ENCODE peak calls at places on chromosomes 6 and 20, in nine cellular contexts. S, K, Y, B, L, J, F, C and E are unnamed samples.

GRCh38 chr6:40957616-40958492 is 81.2 kb downstream of the UNC5CL start:
- DNase-seq in L (no peak), S (no peak), B (no peak), C (peak; percentile 31), F (no peak), Y (no peak), J (peak; percentile 35), K (no peak), E (no peak)

GRCh38 chr6:88922775-88923548 is 40.5 kb downstream of the RNGTT start:
- DNase-seq in B (no peak), C (no peak), F (no peak), L (no peak), Y (no peak), S (no peak), K (no peak), J (no peak), E (no peak)

GRCh38 chr20:59749293-59749680 is 144.9 kb downstream of the PHACTR3 start:
- DNase-seq in K (no peak), C (peak; percentile 21), L (no peak), F (no peak), Y (peak; percentile 60), S (peak; percentile 37), J (peak; percentile 24), B (no peak), E (no peak)

GRCh38 chr6:36314221-36315014 is 22.3 kb downstream of the BNIP5 start:
- DNase-seq in Y (no peak), C (no peak), K (no peak), S (no peak), B (no peak), L (no peak), J (no peak), F (no peak), E (no peak)

GRCh38 chr6:43796910-43797890 is 27.2 kb downstream of the VEGFA start:
- DNase-seq in C (no peak), B (no peak), S (no peak), K (no peak), J (no peak), L (no peak), Y (no peak), F (no peak), E (no peak)

GRCh38 chr6:165718486-165718885 is 55.4 kb upstream of the PDE10A start:
- DNase-seq in S (no peak), L (no peak), F (no peak), C (peak; percentile 49), B (no peak), K (no peak), Y (no peak), J (no peak), E (no peak)

GRCh38 chr6:113719056-113719455 is 138.1 kb upstream of the MARCKS start:
- DNase-seq in K (no peak), J (no peak), S (no peak), B (peak; percentile 5), L (no peak), C (no peak), F (no peak), Y (no peak), E (no peak)

GRCh38 chr6:1893470-1894130 is 283.9 kb downstream of the FOXC1 start:
- DNase-seq in J (no peak), K (no peak), Y (no peak), B (peak; percentile 21), L (no peak), F (peak; percentile 17), C (peak; percentile 25), S (no peak), E (no peak)

GRCh38 chr6:165799736-165800135 is 136.7 kb upstream of the PDE10A start:
- DNase-seq in C (no peak), K (no peak), S (peak; percentile 53), Y (peak; percentile 59), L (no peak), B (no peak), J (peak; percentile 25), F (no peak), E (no peak)

GRCh38 chr20:18443841-18444240 is 23.0 kb downstream of the DZANK1 start:
- DNase-seq in K (no peak), J (no peak), B (peak; percentile 59), F (no peak), C (peak; percentile 11), L (no peak), S (no peak), Y (no peak), E (no peak)

GRCh38 chr20:13791562-13792459 is 7.0 kb downstream of the NDUFAF5 start:
- DNase-seq in C (no peak), S (no peak), L (no peak), J (no peak), B (no peak), Y (no peak), K (no peak), F (no peak), E (no peak)

GRCh38 chr20:37945034-37945660 is 42.2 kb downstream of the VSTM2L start:
- DNase-seq in S (no peak), B (no peak), F (no peak), C (no peak), Y (no peak), L (no peak), K (no peak), J (no peak), E (no peak)

GRCh38 chr6:95321106-95321505 is 256.2 kb upstream of the MANEA start:
- DNase-seq in F (no peak), K (no peak), L (no peak), Y (no peak), S (no peak), C (peak; percentile 0), B (peak; percentile 28), J (no peak), E (no peak)

GRCh38 chr6:75791881-75792280 is 42.8 kb downstream of the MYO6 start:
- DNase-seq in K (no peak), Y (no peak), C (peak; percentile 2), S (no peak), F (no peak), J (no peak), L (no peak), B (no peak), E (no peak)

GRCh38 chr6:144402750-144403149 is 117.6 kb downstream of the UTRN start:
- DNase-seq in L (no peak), C (no peak), S (no peak), J (no peak), B (no peak), Y (no peak), K (no peak), F (no peak), E (no peak)

GRCh38 chr6:144401736-144402733 is 116.9 kb downstream of the UTRN start:
- DNase-seq in B (no peak), C (no peak), F (no peak), Y (no peak), K (no peak), S (no peak), J (no peak), L (no peak), E (no peak)

GRCh38 chr6:144395835-144396234 is 110.7 kb downstream of the UTRN start:
- DNase-seq in B (no peak), L (no peak), C (no peak), J (no peak), F (no peak), K (no peak), S (no peak), Y (no peak), E (no peak)

GRCh38 chr6:144397141-144397540 is 112.0 kb downstream of the UTRN start:
- DNase-seq in J (no peak), F (no peak), C (no peak), Y (no peak), K (no peak), L (no peak), B (no peak), S (no peak), E (no peak)

DNA sequence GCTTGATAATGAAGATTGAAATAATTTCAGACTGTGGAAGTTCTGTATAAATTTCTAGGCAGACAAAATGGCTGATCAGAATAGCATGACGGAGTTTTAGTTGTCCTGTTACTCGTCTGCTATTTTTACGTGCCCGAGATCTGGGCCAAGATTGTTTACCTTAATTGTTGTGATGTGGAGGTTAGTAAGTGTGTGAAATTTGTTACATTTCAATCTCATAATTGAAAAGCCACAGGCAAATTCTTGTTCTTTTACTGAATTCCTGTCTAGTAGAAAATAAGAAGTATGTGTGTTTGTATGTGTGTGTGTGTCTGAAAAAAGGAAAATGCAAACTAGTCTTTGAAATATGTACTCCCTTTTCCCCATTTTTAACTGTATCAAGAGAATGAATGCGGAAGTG is 115.2 kb downstream of the UTRN start:
- DNase-seq in Y (no peak), C (no peak), K (no peak), S (no peak), L (no peak), J (no peak), F (no peak), B (no peak), E (no peak)
- TF ChIP-seq CTCF in Y (no peak), C (no peak), K (no peak), S (no peak), L (no peak), J (no peak), F (no peak), B (no peak), E (no peak)

DNA sequence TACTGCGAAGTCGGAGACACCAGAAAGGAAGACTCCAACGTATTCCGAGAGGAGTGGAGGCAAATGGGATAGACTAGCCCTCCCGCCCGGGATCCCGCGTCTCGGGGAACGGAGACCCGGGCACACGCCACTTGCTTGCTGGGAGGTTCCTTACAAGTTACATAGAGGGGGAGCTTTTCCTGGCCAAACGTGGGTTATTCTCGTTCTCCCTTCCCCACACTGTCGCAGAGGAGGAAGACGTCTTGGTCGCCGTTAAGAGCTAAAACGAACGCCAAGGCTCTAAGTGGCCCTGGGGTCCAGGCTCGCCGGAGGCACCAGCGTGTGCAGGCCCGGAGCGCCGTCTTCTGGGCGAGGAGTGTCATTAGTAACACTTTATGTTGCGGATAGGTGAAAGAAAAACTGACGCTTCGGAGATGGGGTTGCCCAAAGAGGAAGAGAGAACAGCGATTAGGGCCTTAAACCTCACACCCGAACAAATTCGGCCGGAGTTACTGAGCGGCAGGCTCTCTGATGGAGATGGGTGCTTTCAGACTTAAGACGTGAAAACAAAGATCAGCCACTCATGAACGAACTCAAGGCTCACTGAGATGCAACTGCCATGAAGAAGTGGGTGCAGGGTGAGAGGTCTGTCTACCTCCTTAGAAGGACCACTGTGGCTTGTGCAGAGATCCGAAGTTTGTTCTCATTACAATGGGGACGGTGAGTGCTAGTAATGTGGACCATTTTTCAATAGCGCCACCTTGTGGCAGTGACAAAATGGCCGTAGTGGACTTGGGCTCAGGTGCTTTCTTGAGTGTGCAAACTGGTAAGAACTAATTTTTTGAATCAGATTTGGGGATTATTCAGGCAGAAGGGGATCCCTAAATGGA is 11.7 kb upstream of the ZNF311 start:
- DNase-seq in B (peak; percentile 84), S (peak; percentile 79), F (peak; percentile 88), J (peak; percentile 78), C (peak; percentile 82), K (peak; percentile 81), L (peak; percentile 73), Y (peak; percentile 80), E (peak; percentile 80)
- TF ChIP-seq CTCF in B (peak; percentile 84), S (peak; percentile 76), F (peak; percentile 67), J (peak; percentile 87), C (peak; percentile 92), K (peak; percentile 85), L (peak; percentile 91), Y (peak; percentile 80), E (peak; percentile 86)

GRCh38 chr6:55445648-55446204 is 118.5 kb downstream of the GFRAL start:
- DNase-seq in J (no peak), B (peak; percentile 56), K (no peak), C (peak; percentile 68), Y (no peak), L (no peak), S (no peak), F (no peak), E (no peak)
- TF ChIP-seq CTCF in J (peak; percentile 39), B (peak; percentile 71), K (peak; percentile 75), C (peak; percentile 44), Y (peak; percentile 23), L (no peak), S (peak; percentile 35), F (no peak), E (peak; percentile 39)

GRCh38 chr6:99151634-99152344 is 197.7 kb downstream of the FAXC start:
- DNase-seq in C (no peak), F (peak; percentile 76), Y (no peak), J (peak; percentile 14), S (no peak), L (no peak), K (peak; percentile 36), B (peak; percentile 67), E (peak; percentile 47)
- TF ChIP-seq CTCF in C (peak; percentile 40), F (no peak), Y (peak; percentile 12), J (peak; percentile 19), S (no peak), L (peak; percentile 61), K (peak; percentile 78), B (peak; percentile 86), E (peak; percentile 92)